ENCODE peak calls at places on chromosomes 1 and 21, in eight cellular contexts. K is ovary, V is uterus, E is astrocyte, W is right lobe of liver, D is A673, F is pancreas, N is tibial artery. L is an unnamed sample.

GRCh38 chr1:157399984-157400382 is 152.3 kb downstream of the FCRL5 start:
- DNase-seq in K (no peak), V (no peak), E (no peak), W (no peak), D (no peak), F (no peak), N (no peak), L (no peak)

GRCh38 chr1:90919190-90919719 is 102.6 kb downstream of the ZNF644 start:
- DNase-seq in K (no peak), V (no peak), E (no peak), W (no peak), D (no peak), F (no peak), N (no peak), L (no peak)

GRCh38 chr1:112937070-112937469 is 18.9 kb downstream of the SLC16A1 start:
- DNase-seq in K (no peak), V (no peak), E (peak; percentile 41), W (no peak), D (peak; percentile 53), F (no peak), N (no peak), L (no peak)

GRCh38 chr1:225454733-225455132 is 26.9 kb upstream of the LBR start:
- DNase-seq in K (no peak), V (no peak), E (peak; percentile 82), W (no peak), D (no peak), F (no peak), N (peak; percentile 82), L (no peak)

GRCh38 chr1:153072806-153073726 is 1.7 kb upstream of the SPRR2B start:
- DNase-seq in K (no peak), V (no peak), E (no peak), W (no peak), D (no peak), F (no peak), N (no peak), L (no peak)

GRCh38 chr1:209318302-209319056 is 265.0 kb upstream of the CAMK1G start:
- DNase-seq in K (no peak), V (no peak), E (peak; percentile 31), W (no peak), D (no peak), F (no peak), N (no peak), L (no peak)

GRCh38 chr1:227959325-227959860 is 11.7 kb upstream of the WNT9A start:
- DNase-seq in K (no peak), V (no peak), E (no peak), W (no peak), D (no peak), F (peak; percentile 8), N (peak; percentile 44), L (no peak)

GRCh38 chr1:36486436-36487335 is 4.0 kb upstream of the CSF3R start:
- DNase-seq in K (peak; percentile 57), V (no peak), E (no peak), W (peak; percentile 89), D (no peak), F (peak; percentile 80), N (peak; percentile 77), L (no peak)

GRCh38 chr21:23951251-23951650 is 1656.0 kb downstream of the MRPL39 start:
- DNase-seq in K (no peak), V (no peak), E (peak; percentile 54), W (no peak), D (no peak), F (no peak), N (no peak), L (no peak)

GRCh38 chr1:209542585-209542984 is 40.9 kb upstream of the CAMK1G start:
- DNase-seq in K (no peak), V (no peak), E (peak; percentile 78), W (no peak), D (no peak), F (no peak), N (no peak), L (no peak)

GRCh38 chr1:63632110-63632509 is 38.9 kb downstream of the PGM1 start:
- DNase-seq in K (no peak), V (no peak), E (no peak), W (no peak), D (no peak), F (no peak), N (no peak), L (no peak)
- H3K4me1 ChIP-seq in K (peaks cover 4% of the 10 kb centered on the region), V (no peaks in the 10 kb centered on the region), E (no peaks in the 10 kb centered on the region), W (no peaks in the 10 kb centered on the region), D (no peaks in the 10 kb centered on the region), F (peaks cover 18% of the 10 kb centered on the region), N (no peaks in the 10 kb centered on the region), L (no peaks in the 10 kb centered on the region)

GRCh38 chr1:202343652-202344349 is 2.1 kb upstream of the UBE2T start:
- DNase-seq in K (no peak), V (no peak), E (no peak), W (no peak), D (peak; percentile 76), F (no peak), N (no peak), L (no peak)

GRCh38 chr1:202348005-202348508 is 442 bp upstream of the PPP1R12B start:
- DNase-seq in K (no peak), V (no peak), E (no peak), W (no peak), D (no peak), F (no peak), N (no peak), L (no peak)

GRCh38 chr1:202351725-202352124 is 3.2 kb downstream of the PPP1R12B start:
- DNase-seq in K (no peak), V (no peak), E (peak; percentile 36), W (no peak), D (no peak), F (no peak), N (no peak), L (no peak)

GRCh38 chr1:202349263-202349928 is 897 bp downstream of the PPP1R12B start:
- DNase-seq in K (no peak), V (no peak), E (peak; percentile 58), W (no peak), D (peak; percentile 16), F (no peak), N (no peak), L (no peak)

GRCh38 chr1:202348509-202349262 is at the start of gene PPP1R12B:
- DNase-seq in K (peak; percentile 95), V (peak; percentile 96), E (peak; percentile 98), W (peak; percentile 97), D (peak; percentile 99), F (peak; percentile 97), N (peak; percentile 99), L (peak; percentile 99)
- TF ChIP-seq CTCF in K (no peak), V (no peak), E (no peak), W (no peak), D (no peak), F (no peak), N (no peak), L (no peak)

GRCh38 chr1:3129133-3129490 is 60.1 kb downstream of the PRDM16 start:
- DNase-seq in K (no peak), V (no peak), E (no peak), W (no peak), D (no peak), F (no peak), N (no peak), L (no peak)
- H3K4me3 ChIP-seq in K (no peak overlapping the region), V (no peak overlapping the region), E (no peak overlapping the region), W (no peak overlapping the region), D (no peak overlapping the region), F (no peak overlapping the region), N (no peak overlapping the region), L (no peak overlapping the region)

DNA sequence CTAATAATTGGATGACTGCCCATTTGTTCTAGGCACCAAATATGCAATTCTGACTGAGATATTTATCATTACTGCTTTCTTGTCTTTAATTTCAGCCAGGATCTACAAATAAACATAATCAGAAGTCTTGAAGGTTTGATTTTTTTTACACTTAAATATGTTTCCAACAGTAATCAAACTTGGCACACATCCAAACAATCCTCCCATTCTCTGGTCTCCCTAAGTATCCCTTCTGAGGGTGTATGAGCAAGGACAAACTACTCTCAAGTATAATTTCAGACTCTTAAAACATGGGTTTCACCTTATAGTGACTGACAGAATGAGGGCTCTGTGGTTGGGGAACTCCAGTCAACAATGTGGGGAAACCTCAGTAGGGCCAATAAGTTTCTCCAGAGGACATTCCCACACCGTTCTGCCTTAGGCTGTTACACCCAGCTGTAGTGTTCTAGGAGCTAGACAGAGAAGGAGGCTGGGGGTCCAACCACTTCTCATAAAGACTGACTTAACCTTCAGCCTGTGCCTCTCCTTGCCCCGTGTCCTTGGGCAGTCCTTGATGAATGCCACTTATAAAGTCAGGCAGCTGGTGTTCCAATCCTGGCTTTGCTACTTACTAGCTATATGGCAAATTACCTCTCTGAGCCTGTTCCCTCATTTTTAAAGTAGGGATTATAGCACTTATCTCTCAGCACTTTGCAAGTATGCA is 1.5 kb upstream of the PALMD start:
- DNase-seq in K (no peak), V (no peak), E (no peak), W (no peak), D (no peak), F (no peak), N (no peak), L (no peak)
- H3K4me1 ChIP-seq in K (peaks cover 9% of the 10 kb centered on the region), V (peaks cover 6% of the 10 kb centered on the region), E (peaks cover 11% of the 10 kb centered on the region), W (no peaks in the 10 kb centered on the region), D (no peaks in the 10 kb centered on the region), F (peaks cover 4% of the 10 kb centered on the region), N (no peaks in the 10 kb centered on the region), L (peaks cover 19% of the 10 kb centered on the region)

GRCh38 chr1:155062702-155063411 is 683 bp upstream of the EFNA4 start:
- DNase-seq in K (peak; percentile 52), V (peak; percentile 59), E (no peak), W (no peak), D (peak; percentile 89), F (no peak), N (no peak), L (peak; percentile 75)

GRCh38 chr1:155060736-155061135 is 2.8 kb upstream of the EFNA4 start:
- DNase-seq in K (no peak), V (no peak), E (no peak), W (no peak), D (no peak), F (no peak), N (no peak), L (no peak)

GRCh38 chr1:155063550-155064108 is at the start of gene EFNA4:
- DNase-seq in K (peak; percentile 85), V (peak; percentile 82), E (peak; percentile 73), W (peak; percentile 84), D (peak; percentile 96), F (peak; percentile 87), N (peak; percentile 88), L (peak; percentile 88)

GRCh38 chr1:155061381-155062150 is 2.0 kb upstream of the EFNA4 start:
- DNase-seq in K (peak; percentile 92), V (peak; percentile 85), E (peak; percentile 39), W (peak; percentile 89), D (peak; percentile 94), F (peak; percentile 80), N (peak; percentile 86), L (peak; percentile 92)

DNA sequence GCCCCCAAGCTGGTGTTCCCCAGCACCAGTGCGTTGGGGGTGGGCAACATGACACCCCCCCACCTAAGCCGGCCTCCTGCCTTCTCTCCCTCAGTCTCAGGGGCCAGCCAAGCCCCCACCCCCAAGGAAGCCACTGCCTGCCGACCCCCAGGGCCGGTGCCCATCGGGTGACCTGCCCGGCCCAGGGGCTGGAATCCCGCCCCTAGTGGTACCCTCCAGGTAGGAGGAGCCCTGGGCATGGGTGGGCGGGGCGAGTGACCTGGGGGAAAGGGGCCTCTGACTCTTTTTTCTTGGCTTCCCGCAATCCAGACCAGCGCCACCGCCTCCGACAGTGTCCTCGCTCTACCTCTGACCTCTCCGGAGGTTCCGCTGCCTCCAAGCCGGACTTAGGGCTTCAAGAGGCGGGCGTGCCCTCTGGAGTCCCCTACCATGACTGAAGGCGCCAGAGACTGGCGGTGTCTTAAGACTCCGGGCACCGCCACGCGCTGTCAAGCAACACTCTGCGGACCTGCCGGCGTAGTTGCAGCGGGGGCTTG is 1.3 kb upstream of the EFNA4 start:
- DNase-seq in K (peak; percentile 46), V (peak; percentile 38), E (no peak), W (no peak), D (no peak), F (no peak), N (no peak), L (no peak)
- TF ChIP-seq CTCF in K (no peak), V (no peak), E (no peak), W (no peak), D (no peak), F (no peak), N (no peak), L (no peak)

GRCh38 chr1:35005711-35006110 is 20.6 kb upstream of the TMEM35B start:
- DNase-seq in K (no peak), V (no peak), E (no peak), W (no peak), D (no peak), F (no peak), N (no peak), L (no peak)
- H3K4me3 ChIP-seq in K (no peak overlapping the region), V (no peak overlapping the region), E (no peak overlapping the region), W (no peak overlapping the region), D (no peak overlapping the region), F (no peak overlapping the region), N (no peak overlapping the region), L (no peak overlapping the region)